ENCODE peak calls at places on chromosomes 6 and 20, in ten cellular contexts. V is choroid plexus epithelial cell; E is activated CD4-positive, alpha-beta memory T cell treated with anti-CD3 and anti-CD28 coated beads, Interleukin-2, amount 10 ng/mL, durations not matched to agents 7 days and 5 days; Z is stimulated activated CD4-positive, alpha-beta T cell treated with anti-CD3 and anti-CD28 coated beads, Interleukin-12 subunit alpha, Interleukin-12 subunit beta, amount 100 ng/mL, for 4 hours; C is fibroblast of lung; I is AG08395; B is Right ventricle myocardium superior; R is stimulated activated naive CD8-positive, alpha-beta T cell treated with anti-CD3 and anti-CD28 coated beads, Interleukin-15, Interleukin-2, amounts not matched to agents 100 U/mL and 50 U/mL, for 24 hours; O is activated T-helper 1 cell treated with Interleukin-2 at 50 U/mL for 16 hours; A is AG04450. T is an unnamed sample.

GRCh38 chr6:75217203-75217602 is 11.3 kb upstream of the COL12A1 start:
- DNase-seq in B (no peak), A (no peak), O (no peak), C (peak), E (no peak), Z (no peak), I (peak), V (peak), R (no peak), T (no peak)

GRCh38 chr20:64223526-64224067 is 32.0 kb upstream of the PCMTD2 start:
- DNase-seq in Z (no peak), O (no peak), R (no peak), A (no peak), C (peak), B (peak), I (no peak), E (no peak), V (peak), T (no peak)

GRCh38 chr6:95230071-95230740 is 347.1 kb upstream of the MANEA start:
- DNase-seq in O (no peak), R (no peak), B (no peak), V (peak), A (no peak), E (no peak), I (no peak), C (no peak), Z (no peak), T (no peak)

GRCh38 chr6:101926149-101926925 is 532.8 kb downstream of the GRIK2 start:
- DNase-seq in R (no peak), O (no peak), I (peak), E (no peak), V (no peak), B (no peak), C (no peak), Z (no peak), A (no peak), T (no peak)

GRCh38 chr20:58374906-58375760 is 13.9 kb upstream of the VAPB start:
- DNase-seq in Z (no peak), I (peak), A (no peak), C (peak), E (no peak), O (no peak), V (peak), R (no peak), B (no peak), T (no peak)

GRCh38 chr6:129590408-129591022 is 119.5 kb downstream of the ARHGAP18 start:
- DNase-seq in I (peak), E (no peak), C (peak), O (no peak), B (no peak), V (peak), A (peak), R (no peak), Z (no peak), T (no peak)

GRCh38 chr6:111727798-111728197 is 122.1 kb upstream of the TRAF3IP2 start:
- DNase-seq in Z (no peak), V (peak), I (no peak), B (no peak), C (peak), R (no peak), O (no peak), E (no peak), A (no peak), T (no peak)

GRCh38 chr6:24766685-24767462 is 7.9 kb upstream of the GMNN start:
- DNase-seq in E (no peak), A (no peak), R (no peak), O (no peak), B (no peak), V (peak), C (peak), I (peak), Z (no peak), T (no peak)

T was measured in glomerular endothelial cell.